ENCODE peak calls at places on chromosomes 6 and 20, in seven cellular contexts. M is tibial nerve, Q is heart left ventricle, S is Peyer's patch, B is A549, X is adrenal gland, K is upper lobe of left lung. U is an unnamed sample.

GRCh38 chr6:44307217-44307616 is 5.9 kb downstream of the AARS2 start:
- DNase-seq in M (no peak), Q (no peak), S (no peak), B (no peak), X (no peak), K (no peak), U (no peak)

GRCh38 chr6:12008366-12009179 is 3.5 kb upstream of the HIVEP1 start:
- DNase-seq in M (peak), Q (peak), S (peak), B (peak), X (peak), K (peak), U (peak)

GRCh38 chr6:4264076-4264475 is 128.7 kb upstream of the ECI2 start:
- DNase-seq in M (no peak), Q (no peak), S (no peak), B (no peak), X (no peak), K (no peak), U (no peak)

GRCh38 chr20:6590891-6591679 is 176.4 kb upstream of the BMP2 start:
- DNase-seq in M (no peak), Q (no peak), S (no peak), B (no peak), X (no peak), K (no peak), U (no peak)

GRCh38 chr6:122258843-122259242 is 140.6 kb upstream of the HSF2 start:
- DNase-seq in M (no peak), Q (no peak), S (no peak), B (no peak), X (no peak), K (no peak), U (no peak)

GRCh38 chr6:26025047-26025893 is 62.0 kb upstream of the HFE start:
- DNase-seq in M (no peak), Q (no peak), S (no peak), B (peak), X (peak), K (no peak), U (no peak)

GRCh38 chr20:62227591-62227976 is 7.5 kb upstream of the HRH3 start:
- DNase-seq in M (no peak), Q (no peak), S (no peak), B (no peak), X (no peak), K (peak), U (no peak)

GRCh38 chr6:161303628-161304340 is 29.9 kb upstream of the AGPAT4 start:
- DNase-seq in M (no peak), Q (no peak), S (no peak), B (no peak), X (no peak), K (peak), U (no peak)

GRCh38 chr6:2979819-2980464 is 8.6 kb upstream of the SERPINB6 start:
- DNase-seq in M (no peak), Q (no peak), S (no peak), B (peak), X (peak), K (no peak), U (no peak)

GRCh38 chr20:25081730-25082497 is at the start of gene VSX1:
- DNase-seq in M (no peak), Q (no peak), S (no peak), B (no peak), X (no peak), K (peak), U (no peak)

GRCh38 chr6:132715204-132715603 is 1.3 kb upstream of the VNN1 start:
- DNase-seq in M (no peak), Q (no peak), S (peak), B (peak), X (peak), K (no peak), U (no peak)

GRCh38 chr20:15482525-15482924 is 1090.7 kb downstream of the KIF16B start:
- DNase-seq in M (no peak), Q (no peak), S (no peak), B (no peak), X (no peak), K (no peak), U (no peak)

GRCh38 chr6:89792881-89793280 is 26.7 kb downstream of the MDN1 start:
- DNase-seq in M (no peak), Q (no peak), S (no peak), B (peak), X (no peak), K (no peak), U (no peak)

GRCh38 chr6:35388772-35389352 is 46.5 kb downstream of the PPARD start:
- DNase-seq in M (no peak), Q (no peak), S (no peak), B (no peak), X (no peak), K (no peak), U (no peak)

GRCh38 chr6:129476810-129477209 is 233.2 kb downstream of the ARHGAP18 start:
- DNase-seq in M (no peak), Q (no peak), S (no peak), B (no peak), X (no peak), K (no peak), U (no peak)

GRCh38 chr20:64233725-64234124 is 21.8 kb upstream of the PCMTD2 start:
- DNase-seq in M (no peak), Q (peak), S (peak), B (no peak), X (peak), K (no peak), U (peak)

GRCh38 chr6:63509652-63510352 is 62.5 kb upstream of the LOC128125822 start:
- DNase-seq in M (no peak), Q (peak), S (no peak), B (peak), X (peak), K (no peak), U (peak)

GRCh38 chr20:45946149-45946970 is 11.9 kb downstream of the PCIF1 start:
- DNase-seq in M (peak), Q (peak), S (no peak), B (no peak), X (peak), K (peak), U (peak)

GRCh38 chr6:116280161-116280959 is 630 bp upstream of the TSPYL1 start:
- DNase-seq in M (no peak), Q (no peak), S (no peak), B (peak), X (no peak), K (no peak), U (no peak)

GRCh38 chr6:135922170-135922569 is 70.7 kb downstream of the PDE7B start:
- DNase-seq in M (no peak), Q (no peak), S (no peak), B (peak), X (peak), K (no peak), U (no peak)

GRCh38 chr6:72702421-72702820 is 80.6 kb downstream of the KCNQ5 start:
- DNase-seq in M (no peak), Q (no peak), S (no peak), B (no peak), X (no peak), K (no peak), U (no peak)

GRCh38 chr6:169172946-169173345 is 80.7 kb downstream of the THBS2 start:
- DNase-seq in M (no peak), Q (no peak), S (no peak), B (no peak), X (no peak), K (no peak), U (no peak)

GRCh38 chr20:32600681-32601237 is 15.6 kb upstream of the NOL4L start:
- DNase-seq in M (no peak), Q (no peak), S (no peak), B (no peak), X (no peak), K (no peak), U (no peak)

GRCh38 chr20:24698189-24698588 is 228.8 kb downstream of the SYNDIG1 start:
- DNase-seq in M (no peak), Q (peak), S (peak), B (no peak), X (no peak), K (no peak), U (no peak)

GRCh38 chr6:91751496-91751895 is 1164.6 kb upstream of the MAP3K7 start:
- DNase-seq in M (no peak), Q (no peak), S (no peak), B (no peak), X (no peak), K (no peak), U (no peak)

GRCh38 chr6:170091000-170091638 is 199.8 kb downstream of the DLL1 start:
- DNase-seq in M (no peak), Q (peak), S (peak), B (no peak), X (no peak), K (peak), U (peak)

GRCh38 chr20:8812818-8813217 is 256.1 kb upstream of the PLCB4 start:
- DNase-seq in M (peak), Q (no peak), S (no peak), B (no peak), X (peak), K (no peak), U (peak)

GRCh38 chr20:12358006-12358654 is 440.4 kb downstream of the BTBD3 start:
- DNase-seq in M (no peak), Q (no peak), S (no peak), B (peak), X (no peak), K (no peak), U (no peak)

GRCh38 chr6:52801188-52801841 is 2.3 kb downstream of the GSTA1 start:
- DNase-seq in M (no peak), Q (no peak), S (no peak), B (no peak), X (no peak), K (no peak), U (no peak)

GRCh38 chr6:139762587-139763031 is 388.2 kb upstream of the CITED2 start:
- DNase-seq in M (no peak), Q (no peak), S (no peak), B (no peak), X (peak), K (no peak), U (no peak)

GRCh38 chr6:125310994-125311649 is 9.4 kb upstream of the HDDC2 start:
- DNase-seq in M (peak), Q (no peak), S (no peak), B (peak), X (peak), K (no peak), U (no peak)

GRCh38 chr6:33761922-33762629 is 15.4 kb upstream of the IP6K3 start:
- DNase-seq in M (no peak), Q (peak), S (peak), B (peak), X (peak), K (no peak), U (peak)

GRCh38 chr20:51735728-51736600 is 32.2 kb downstream of the ATP9A start:
- DNase-seq in M (no peak), Q (no peak), S (peak), B (no peak), X (no peak), K (no peak), U (no peak)

GRCh38 chr6:33627876-33628275 is 6.8 kb downstream of the ITPR3 start:
- DNase-seq in M (no peak), Q (no peak), S (no peak), B (no peak), X (no peak), K (no peak), U (no peak)

GRCh38 chr6:28968476-28968875 is 36.6 kb downstream of the ZNF311 start:
- DNase-seq in M (no peak), Q (no peak), S (no peak), B (no peak), X (no peak), K (no peak), U (no peak)
- TF ChIP-seq POLR2A in M (no peak), Q (no peak), S (no peak), B (no peak), X (no peak), K (no peak), U (no peak)

DNA sequence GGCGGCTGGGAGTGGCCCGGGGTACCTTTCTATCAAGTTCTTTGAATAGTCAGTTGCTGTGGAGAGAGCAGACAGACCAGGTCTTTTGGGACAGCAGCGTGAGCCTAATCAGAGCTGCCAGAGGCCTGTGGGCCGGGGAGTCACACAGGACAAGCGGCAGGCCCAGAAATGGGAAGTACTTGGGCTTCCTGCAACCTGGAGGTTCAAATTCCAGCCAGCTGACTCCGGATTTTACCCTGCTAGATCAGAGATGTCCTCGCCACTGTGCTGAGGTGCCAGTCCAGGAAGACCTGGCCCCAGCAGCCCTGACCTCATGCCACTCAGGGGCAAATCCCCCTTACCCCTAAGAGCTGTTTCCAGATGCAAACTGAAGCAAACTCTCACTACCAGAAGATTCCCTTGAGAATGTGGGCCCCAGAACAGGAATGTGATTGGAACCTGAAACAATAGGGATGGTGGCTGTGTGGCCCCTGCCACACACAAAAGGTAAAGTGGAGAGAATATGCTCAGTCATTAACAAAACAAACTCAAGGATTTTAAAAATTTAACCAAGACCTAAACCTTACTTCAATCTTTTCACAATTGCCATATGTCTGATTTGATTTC is 9.7 kb downstream of the BEND3 start:
- DNase-seq in M (no peak), Q (no peak), S (no peak), B (no peak), X (no peak), K (no peak), U (no peak)
- TF ChIP-seq POLR2A in M (no peak), Q (no peak), S (no peak), B (no peak), X (no peak), K (no peak), U (no peak)

GRCh38 chr20:58389324-58389967 is 417 bp downstream of the VAPB start:
- DNase-seq in M (peak), Q (no peak), S (no peak), B (peak), X (peak), K (peak), U (no peak)
- TF ChIP-seq POLR2A in M (no peak), Q (no peak), S (no peak), B (no peak), X (peak), K (no peak), U (no peak)

GRCh38 chr20:49854190-49854875 is 41.7 kb downstream of the SLC9A8 start:
- DNase-seq in M (no peak), Q (no peak), S (no peak), B (no peak), X (peak), K (no peak), U (no peak)
- TF ChIP-seq POLR2A in M (no peak), Q (no peak), S (no peak), B (no peak), X (no peak), K (no peak), U (no peak)

GRCh38 chr6:54702772-54703171 is 143.8 kb upstream of the FAM83B start:
- DNase-seq in M (no peak), Q (no peak), S (no peak), B (no peak), X (no peak), K (no peak), U (no peak)

GRCh38 chr6:54710430-54710829 is 136.1 kb upstream of the FAM83B start:
- DNase-seq in M (no peak), Q (no peak), S (no peak), B (no peak), X (no peak), K (no peak), U (no peak)

DNA sequence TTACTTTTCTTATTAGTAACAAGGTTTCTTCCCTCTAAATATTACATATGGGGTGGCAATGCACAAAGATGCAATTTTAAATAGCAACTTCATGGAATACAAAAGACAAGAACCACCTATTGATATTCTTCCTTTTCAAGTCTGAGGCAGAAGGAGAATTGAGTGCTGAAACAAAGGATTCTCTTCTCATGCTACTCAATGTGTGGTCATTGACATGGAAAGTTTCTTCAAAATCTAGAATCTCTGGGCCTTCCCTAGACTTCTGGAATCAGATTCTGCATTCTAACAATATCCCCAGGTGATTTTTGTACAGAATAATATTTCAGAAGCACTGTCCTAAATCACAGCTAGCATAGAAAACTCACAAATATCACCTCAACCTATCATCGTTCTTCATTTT is 139.7 kb upstream of the FAM83B start:
- DNase-seq in M (no peak), Q (no peak), S (no peak), B (no peak), X (no peak), K (no peak), U (no peak)
- TF ChIP-seq POLR2A in M (no peak), Q (no peak), S (no peak), B (no peak), X (no peak), K (no peak), U (no peak)

GRCh38 chr6:7649037-7649810 is 59.2 kb downstream of the SNRNP48 start:
- DNase-seq in M (no peak), Q (no peak), S (no peak), B (no peak), X (no peak), K (no peak), U (no peak)
- TF ChIP-seq POLR2A in M (no peak), Q (no peak), S (no peak), B (no peak), X (no peak), K (no peak), U (no peak)

DNA sequence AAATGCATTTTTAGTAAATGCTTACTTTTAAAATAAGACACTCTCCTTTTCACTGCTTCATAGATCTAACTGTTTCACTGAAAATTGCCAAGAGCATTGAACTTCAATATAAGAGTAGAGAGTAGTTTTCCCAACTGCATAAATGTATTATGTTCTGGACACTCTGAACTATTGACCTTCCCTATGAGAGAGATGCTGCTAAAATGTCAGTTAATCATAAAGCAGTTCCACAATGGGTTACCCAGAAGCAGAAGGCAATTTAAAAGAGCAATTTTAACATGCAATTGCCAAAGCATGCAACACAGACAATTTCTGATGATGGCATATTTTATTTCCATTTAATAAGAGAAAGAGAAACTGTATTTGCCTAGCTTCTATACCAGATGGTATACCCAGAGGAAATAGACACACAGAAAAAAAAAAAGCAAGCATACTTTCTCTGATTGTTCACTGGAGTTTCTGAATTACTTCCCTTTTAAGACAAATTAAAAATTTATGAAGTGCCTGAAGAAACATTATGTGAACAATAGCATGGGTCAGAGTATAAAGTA is 279.1 kb upstream of the THEMIS start:
- DNase-seq in M (no peak), Q (no peak), S (no peak), B (no peak), X (no peak), K (no peak), U (no peak)
- TF ChIP-seq POLR2A in M (no peak), Q (no peak), S (no peak), B (no peak), X (no peak), K (no peak), U (no peak)

DNA sequence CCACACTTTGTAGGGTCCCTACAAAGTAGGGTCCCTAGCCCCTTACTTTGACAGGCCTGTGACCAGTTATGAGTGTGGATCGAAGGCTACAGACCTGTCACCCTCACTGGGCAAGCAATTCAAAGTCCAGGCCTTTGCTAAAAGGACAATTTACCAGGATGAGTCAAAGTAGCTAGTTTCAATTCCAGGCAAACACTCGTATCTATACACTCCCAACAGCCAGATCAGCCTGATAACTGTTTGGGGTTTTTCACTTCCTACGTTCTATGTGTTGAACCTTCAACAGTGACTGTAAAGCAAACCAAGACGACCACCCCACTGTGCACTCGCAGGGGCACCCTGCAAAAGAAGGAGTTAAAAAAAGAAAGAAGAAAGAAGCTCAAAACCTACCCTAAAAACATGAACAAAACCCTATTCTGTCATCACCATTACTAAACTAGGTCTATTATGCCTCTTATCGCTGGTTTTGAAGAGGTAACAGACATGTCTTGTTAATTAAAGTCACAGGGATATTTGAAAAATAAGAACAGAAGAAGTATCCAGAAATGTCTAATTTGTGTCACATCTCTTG is 3.2 kb downstream of the GFOD1 start:
- DNase-seq in M (no peak), Q (no peak), S (no peak), B (no peak), X (no peak), K (no peak), U (no peak)
- TF ChIP-seq POLR2A in M (no peak), Q (no peak), S (no peak), B (no peak), X (no peak), K (no peak), U (no peak)

DNA sequence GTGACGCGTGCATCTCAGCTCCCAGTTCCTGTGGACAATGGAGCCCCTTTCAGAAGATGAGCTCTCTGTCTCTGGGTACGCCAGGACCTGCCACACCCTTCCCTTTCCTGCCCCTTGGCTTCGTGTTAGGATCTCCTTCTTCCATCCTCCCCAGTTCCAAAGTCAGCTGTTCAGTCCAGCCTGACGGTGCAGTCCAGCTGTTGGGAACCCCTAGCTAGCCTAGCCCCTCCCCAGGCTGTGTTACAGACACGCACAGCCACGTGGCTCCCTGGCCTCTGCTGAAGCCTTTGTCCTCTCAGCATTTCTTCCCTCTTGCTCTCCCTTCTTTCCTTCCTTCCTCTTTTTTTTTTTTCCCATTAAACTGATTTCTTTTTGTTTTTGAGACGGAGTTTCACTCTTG is 12.4 kb upstream of the TFAP2C start:
- DNase-seq in M (no peak), Q (no peak), S (no peak), B (no peak), X (no peak), K (no peak), U (no peak)
- TF ChIP-seq POLR2A in M (no peak), Q (no peak), S (no peak), B (no peak), X (no peak), K (no peak), U (no peak)